ENCODE peak calls at places on chromosome 21, in four cellular contexts. One of them, this sample, is unnamed.

GRCh38 chr21:33684923-33685560 is 42.7 kb downstream of the ITSN1 start:
- DNase-seq in hepatocyte: no peak
- DNase-seq in B cell: no peak
- DNase-seq in nephron progenitor cell: no peak
- DNase-seq in this sample: no peak

GRCh38 chr21:31538821-31539220 is 120.7 kb upstream of the SOD1 start:
- DNase-seq in hepatocyte: peak; percentile 65
- DNase-seq in B cell: no peak
- DNase-seq in nephron progenitor cell: no peak
- DNase-seq in this sample: no peak

GRCh38 chr21:32777269-32777668 is 5.7 kb upstream of the PAXBP1 start:
- DNase-seq in hepatocyte: no peak
- DNase-seq in B cell: no peak
- DNase-seq in nephron progenitor cell: no peak
- DNase-seq in this sample: no peak

GRCh38 chr21:13854638-13855037 is 245.1 kb downstream of the POTED start:
- DNase-seq in hepatocyte: no peak
- DNase-seq in B cell: no peak
- DNase-seq in nephron progenitor cell: no peak
- DNase-seq in this sample: no peak

GRCh38 chr21:17925000-17925610 is 105.9 kb upstream of the C21orf91 start:
- DNase-seq in hepatocyte: peak; percentile 84
- DNase-seq in B cell: peak; percentile 61
- DNase-seq in nephron progenitor cell: peak; percentile 56
- DNase-seq in this sample: no peak

GRCh38 chr21:37914211-37914900 is 1.9 kb downstream of the KCNJ6 start:
- DNase-seq in hepatocyte: peak; percentile 74
- DNase-seq in B cell: no peak
- DNase-seq in nephron progenitor cell: peak; percentile 93
- DNase-seq in this sample: no peak

GRCh38 chr21:33300701-33301631 is 23.8 kb upstream of the IFNAR1 start:
- DNase-seq in hepatocyte: no peak
- DNase-seq in B cell: no peak
- DNase-seq in nephron progenitor cell: no peak
- DNase-seq in this sample: no peak

GRCh38 chr21:31216206-31216605 is 127.9 kb downstream of the TIAM1 start:
- DNase-seq in hepatocyte: no peak
- DNase-seq in B cell: no peak
- DNase-seq in nephron progenitor cell: no peak
- DNase-seq in this sample: no peak

GRCh38 chr21:28337319-28337718 is 655.4 kb downstream of the LTN1 start:
- DNase-seq in hepatocyte: peak; percentile 39
- DNase-seq in B cell: no peak
- DNase-seq in nephron progenitor cell: no peak
- DNase-seq in this sample: no peak

GRCh38 chr21:43868461-43868860 is 3.4 kb downstream of the AGPAT3 start:
- DNase-seq in hepatocyte: no peak
- DNase-seq in B cell: no peak
- DNase-seq in nephron progenitor cell: no peak
- DNase-seq in this sample: no peak

GRCh38 chr21:17523007-17523451 is 10.2 kb downstream of the CXADR start:
- DNase-seq in hepatocyte: peak; percentile 57
- DNase-seq in B cell: no peak
- DNase-seq in nephron progenitor cell: no peak
- DNase-seq in this sample: no peak

GRCh38 chr21:23245231-23245630 is 2247.0 kb downstream of the NCAM2 start:
- DNase-seq in hepatocyte: no peak
- DNase-seq in B cell: no peak
- DNase-seq in nephron progenitor cell: no peak
- DNase-seq in this sample: no peak

GRCh38 chr21:37219766-37220432 is 47.2 kb downstream of the VPS26C start:
- DNase-seq in hepatocyte: no peak
- DNase-seq in B cell: no peak
- DNase-seq in nephron progenitor cell: no peak
- DNase-seq in this sample: no peak

GRCh38 chr21:37220433-37220980 is 46.6 kb downstream of the VPS26C start:
- DNase-seq in hepatocyte: no peak
- DNase-seq in B cell: no peak
- DNase-seq in nephron progenitor cell: no peak
- DNase-seq in this sample: peak; percentile 34

GRCh38 chr21:43355925-43356289 is 71.0 kb downstream of the SIK1 start:
- DNase-seq in hepatocyte: peak; percentile 44
- DNase-seq in B cell: peak; percentile 62
- DNase-seq in nephron progenitor cell: no peak
- DNase-seq in this sample: no peak

GRCh38 chr21:20016431-20017005 is 981.7 kb upstream of the NCAM2 start:
- DNase-seq in hepatocyte: no peak
- DNase-seq in B cell: no peak
- DNase-seq in nephron progenitor cell: no peak
- DNase-seq in this sample: no peak

GRCh38 chr21:25689226-25689625 is 45.5 kb downstream of the ATP5PF start:
- DNase-seq in hepatocyte: no peak
- DNase-seq in B cell: no peak
- DNase-seq in nephron progenitor cell: no peak
- DNase-seq in this sample: no peak

GRCh38 chr21:16573581-16573980 is 843.8 kb downstream of the USP25 start:
- DNase-seq in hepatocyte: no peak
- DNase-seq in B cell: no peak
- DNase-seq in nephron progenitor cell: no peak
- DNase-seq in this sample: no peak

GRCh38 chr21:37863842-37864241 is 52.4 kb downstream of the KCNJ6 start:
- DNase-seq in hepatocyte: peak; percentile 43
- DNase-seq in B cell: no peak
- DNase-seq in nephron progenitor cell: no peak
- DNase-seq in this sample: no peak

GRCh38 chr21:31872452-31873274 is at the start of gene HUNK:
- DNase-seq in hepatocyte: peak; percentile 76
- DNase-seq in B cell: no peak
- DNase-seq in nephron progenitor cell: peak; percentile 84
- DNase-seq in this sample: no peak

GRCh38 chr21:33211305-33211704 is 18.4 kb upstream of the IFNAR2 start:
- DNase-seq in hepatocyte: no peak
- DNase-seq in B cell: no peak
- DNase-seq in nephron progenitor cell: no peak
- DNase-seq in this sample: no peak

GRCh38 chr21:33332143-33332542 is 7.4 kb downstream of the IFNAR1 start:
- DNase-seq in hepatocyte: no peak
- DNase-seq in B cell: peak; percentile 65
- DNase-seq in nephron progenitor cell: no peak
- DNase-seq in this sample: no peak

GRCh38 chr21:17250651-17251294 is 262.1 kb upstream of the CXADR start:
- DNase-seq in hepatocyte: no peak
- DNase-seq in B cell: no peak
- DNase-seq in nephron progenitor cell: no peak
- DNase-seq in this sample: no peak

GRCh38 chr21:24272527-24272938 is 1334.7 kb downstream of the MRPL39 start:
- DNase-seq in hepatocyte: no peak
- DNase-seq in B cell: no peak
- DNase-seq in nephron progenitor cell: no peak
- DNase-seq in this sample: no peak

GRCh38 chr21:33490991-33491372 is 534 bp downstream of the DNAJC28 start:
- DNase-seq in hepatocyte: peak; percentile 13
- DNase-seq in B cell: no peak
- DNase-seq in nephron progenitor cell: no peak
- DNase-seq in this sample: no peak

GRCh38 chr21:28598214-28598613 is 394.5 kb downstream of the LTN1 start:
- DNase-seq in hepatocyte: no peak
- DNase-seq in B cell: no peak
- DNase-seq in nephron progenitor cell: no peak
- DNase-seq in this sample: no peak

GRCh38 chr21:45135122-45135521 is 60.7 kb downstream of the ADARB1 start:
- DNase-seq in hepatocyte: no peak
- DNase-seq in B cell: no peak
- DNase-seq in nephron progenitor cell: no peak
- DNase-seq in this sample: no peak

GRCh38 chr21:45137612-45137937 is 63.2 kb downstream of the ADARB1 start:
- DNase-seq in hepatocyte: no peak
- DNase-seq in B cell: no peak
- DNase-seq in nephron progenitor cell: no peak
- DNase-seq in this sample: no peak

GRCh38 chr21:45136927-45137611 is 62.7 kb downstream of the ADARB1 start:
- DNase-seq in hepatocyte: peak; percentile 93
- DNase-seq in B cell: peak; percentile 70
- DNase-seq in nephron progenitor cell: peak; percentile 90
- DNase-seq in this sample: peak; percentile 40

GRCh38 chr21:45135868-45136267 is 61.5 kb downstream of the ADARB1 start:
- DNase-seq in hepatocyte: no peak
- DNase-seq in B cell: no peak
- DNase-seq in nephron progenitor cell: no peak
- DNase-seq in this sample: no peak

DNA sequence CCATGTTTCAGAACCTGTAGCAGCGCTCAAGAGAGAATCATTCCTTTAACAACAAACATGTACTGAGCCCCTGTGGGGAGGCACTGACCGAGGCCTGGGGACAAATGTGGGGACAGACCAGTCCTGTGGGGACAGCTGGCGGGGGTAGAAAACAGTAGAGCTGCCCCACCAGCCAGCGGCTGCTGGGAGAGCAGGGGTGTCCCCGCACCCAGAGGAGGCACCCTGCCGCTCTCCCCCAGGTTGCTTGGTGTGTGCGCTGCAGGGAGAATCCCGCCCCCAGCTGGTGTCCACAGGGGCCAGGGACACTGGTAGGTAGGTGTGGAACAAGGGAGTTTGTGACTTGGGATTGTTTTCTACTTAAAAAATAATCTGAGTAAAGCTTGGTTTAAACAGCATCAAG is 62.1 kb downstream of the ADARB1 start:
- DNase-seq in hepatocyte: no peak
- DNase-seq in B cell: no peak
- DNase-seq in nephron progenitor cell: no peak
- DNase-seq in this sample: no peak
- TF ChIP-seq CTCF in hepatocyte: no peak
- TF ChIP-seq CTCF in B cell: no peak
- TF ChIP-seq CTCF in nephron progenitor cell: no peak
- TF ChIP-seq CTCF in this sample: no peak

GRCh38 chr21:41821756-41822431 is 55.0 kb upstream of the RIPK4 start:
- DNase-seq in hepatocyte: no peak
- DNase-seq in B cell: peak; percentile 23
- DNase-seq in nephron progenitor cell: no peak
- DNase-seq in this sample: no peak
- TF ChIP-seq CTCF in hepatocyte: no peak
- TF ChIP-seq CTCF in B cell: no peak
- TF ChIP-seq CTCF in nephron progenitor cell: no peak
- TF ChIP-seq CTCF in this sample: no peak

GRCh38 chr21:46245213-46245915 is 16.8 kb upstream of the LSS start:
- DNase-seq in hepatocyte: no peak
- DNase-seq in B cell: no peak
- DNase-seq in nephron progenitor cell: no peak
- DNase-seq in this sample: no peak
- TF ChIP-seq CTCF in hepatocyte: no peak
- TF ChIP-seq CTCF in B cell: no peak
- TF ChIP-seq CTCF in nephron progenitor cell: no peak
- TF ChIP-seq CTCF in this sample: no peak

GRCh38 chr21:39348355-39349210 is at the start of gene HMGN1:
- DNase-seq in hepatocyte: peak; percentile 97
- DNase-seq in B cell: peak; percentile 85
- DNase-seq in nephron progenitor cell: peak; percentile 88
- DNase-seq in this sample: peak; percentile 84
- TF ChIP-seq CTCF in hepatocyte: no peak
- TF ChIP-seq CTCF in B cell: no peak
- TF ChIP-seq CTCF in nephron progenitor cell: no peak
- TF ChIP-seq CTCF in this sample: no peak

DNA sequence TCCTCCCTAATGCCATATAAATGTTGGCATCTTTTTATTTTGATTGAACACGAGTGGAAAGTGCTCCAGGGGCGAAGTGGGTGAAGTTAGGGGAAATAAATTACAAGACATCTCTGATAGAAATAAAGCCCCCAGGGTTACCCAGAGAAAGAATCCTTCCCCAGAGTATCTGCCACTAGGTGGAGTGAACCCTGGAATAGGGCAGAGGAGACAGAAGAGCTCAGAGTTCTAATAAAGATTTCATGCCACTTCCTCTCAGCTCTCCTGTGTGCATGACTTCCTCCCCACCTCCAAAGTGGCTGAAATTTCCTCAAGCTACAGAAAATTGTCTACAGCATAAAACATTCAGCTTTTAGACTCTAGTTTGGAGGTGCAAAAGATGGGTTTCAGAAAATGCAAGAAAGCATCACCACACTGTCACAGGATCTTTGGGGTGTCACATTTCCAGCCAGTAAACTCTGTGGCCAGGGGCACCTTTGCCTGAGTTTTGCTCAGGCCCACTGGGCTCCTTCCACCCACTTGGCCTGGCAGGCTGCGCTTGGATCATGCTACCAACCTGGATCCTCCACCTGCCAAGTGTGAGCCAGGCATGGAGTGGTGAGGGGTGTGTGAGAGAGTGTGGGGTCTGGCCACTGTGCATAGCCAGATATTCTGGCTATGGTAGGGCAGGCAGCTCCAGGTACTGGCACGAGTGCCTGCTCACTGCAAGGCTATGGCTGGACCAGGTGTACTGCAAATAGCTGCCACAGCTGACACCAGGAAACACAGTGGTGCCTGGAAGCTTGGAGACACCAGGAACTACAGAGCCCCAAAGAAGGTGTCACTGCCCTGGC is 208.8 kb upstream of the USP25 start:
- DNase-seq in hepatocyte: peak; percentile 27
- DNase-seq in B cell: no peak
- DNase-seq in nephron progenitor cell: no peak
- DNase-seq in this sample: no peak
- TF ChIP-seq CTCF in hepatocyte: peak; percentile 46
- TF ChIP-seq CTCF in B cell: no peak
- TF ChIP-seq CTCF in nephron progenitor cell: peak; percentile 34
- TF ChIP-seq CTCF in this sample: peak; percentile 18

DNA sequence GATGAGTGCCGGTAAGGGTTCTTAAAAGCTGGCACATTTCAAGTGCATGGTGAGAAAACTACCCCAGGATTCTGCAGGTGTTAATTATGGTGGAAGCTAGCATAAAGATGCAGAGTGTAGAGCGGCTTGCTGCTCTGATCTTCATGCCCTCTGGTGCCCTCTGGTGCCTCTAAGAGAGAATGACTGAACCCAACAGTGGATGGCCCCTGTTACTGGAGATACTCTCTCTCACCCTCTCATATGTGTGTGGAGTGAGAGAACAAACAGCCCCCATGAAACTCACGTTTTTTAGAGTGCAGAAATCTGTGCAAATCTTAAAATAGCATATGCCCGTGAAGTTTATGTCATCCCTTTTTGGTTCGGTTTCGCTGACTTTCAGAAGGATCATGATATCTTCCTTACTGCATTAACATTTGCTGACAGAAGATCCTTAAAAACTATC is 90.0 kb downstream of the GRIK1 start:
- DNase-seq in hepatocyte: peak; percentile 82
- DNase-seq in B cell: peak; percentile 64
- DNase-seq in nephron progenitor cell: peak; percentile 52
- DNase-seq in this sample: no peak
- TF ChIP-seq CTCF in hepatocyte: peak; percentile 81
- TF ChIP-seq CTCF in B cell: peak; percentile 79
- TF ChIP-seq CTCF in nephron progenitor cell: peak; percentile 73
- TF ChIP-seq CTCF in this sample: peak; percentile 33

GRCh38 chr21:26845066-26845749 is at the start of gene ADAMTS1:
- DNase-seq in hepatocyte: peak; percentile 95
- DNase-seq in B cell: no peak
- DNase-seq in nephron progenitor cell: peak; percentile 93
- DNase-seq in this sample: peak; percentile 61
- TF ChIP-seq CTCF in hepatocyte: peak; percentile 30
- TF ChIP-seq CTCF in B cell: no peak
- TF ChIP-seq CTCF in nephron progenitor cell: no peak
- TF ChIP-seq CTCF in this sample: no peak

GRCh38 chr21:35603471-35603870 is 456.9 kb downstream of the SETD4 start:
- DNase-seq in hepatocyte: no peak
- DNase-seq in B cell: no peak
- DNase-seq in nephron progenitor cell: no peak
- DNase-seq in this sample: no peak
- TF ChIP-seq CTCF in hepatocyte: no peak
- TF ChIP-seq CTCF in B cell: no peak
- TF ChIP-seq CTCF in nephron progenitor cell: no peak
- TF ChIP-seq CTCF in this sample: no peak

GRCh38 chr21:46097826-46098286 is at the start of gene COL6A2:
- DNase-seq in hepatocyte: peak; percentile 90
- DNase-seq in B cell: no peak
- DNase-seq in nephron progenitor cell: peak; percentile 80
- DNase-seq in this sample: peak; percentile 45
- TF ChIP-seq CTCF in hepatocyte: peak; percentile 55
- TF ChIP-seq CTCF in B cell: no peak
- TF ChIP-seq CTCF in nephron progenitor cell: no peak
- TF ChIP-seq CTCF in this sample: no peak